ENCODE peak calls at places on chromosomes 7 and 10, in four cellular contexts. One of them, this sample, is unnamed.

GRCh38 chr10:130844264-130844761 is 467.2 kb downstream of the TCERG1L start:
- DNase-seq in IMR-90: no peak
- DNase-seq in tibial artery: no peak
- DNase-seq in HCT116: no peak
- DNase-seq in this sample: no peak

GRCh38 chr10:49049660-49050059 is 65.7 kb downstream of the VSTM4 start:
- DNase-seq in HCT116: no peak
- DNase-seq in tibial artery: no peak
- DNase-seq in IMR-90: no peak
- DNase-seq in this sample: no peak

GRCh38 chr7:104993217-104993857 is 20.7 kb upstream of the KMT2E start:
- DNase-seq in IMR-90: no peak
- DNase-seq in tibial artery: no peak
- DNase-seq in HCT116: no peak
- DNase-seq in this sample: no peak

GRCh38 chr7:11833431-11833830 is 1.4 kb upstream of the THSD7A start:
- DNase-seq in tibial artery: no peak
- DNase-seq in IMR-90: no peak
- DNase-seq in HCT116: no peak
- DNase-seq in this sample: no peak

GRCh38 chr7:13016633-13017324 is 329.3 kb downstream of the ARL4A start:
- DNase-seq in IMR-90: peak; percentile 55
- DNase-seq in tibial artery: no peak
- DNase-seq in HCT116: peak; percentile 71
- DNase-seq in this sample: peak; percentile 50

GRCh38 chr10:90394306-90394705 is 463.5 kb downstream of the HTR7 start:
- DNase-seq in tibial artery: no peak
- DNase-seq in IMR-90: no peak
- DNase-seq in HCT116: no peak
- DNase-seq in this sample: no peak

GRCh38 chr10:11225935-11226334 is 208.3 kb downstream of the CELF2 start:
- DNase-seq in IMR-90: no peak
- DNase-seq in tibial artery: no peak
- DNase-seq in HCT116: no peak
- DNase-seq in this sample: peak; percentile 23

GRCh38 chr7:127514499-127514898 is 70.9 kb downstream of the GCC1 start:
- DNase-seq in HCT116: peak; percentile 29
- DNase-seq in IMR-90: peak; percentile 39
- DNase-seq in tibial artery: no peak
- DNase-seq in this sample: peak; percentile 32

GRCh38 chr10:50360486-50360885 is 109.2 kb upstream of the ASAH2 start:
- DNase-seq in IMR-90: peak; percentile 62
- DNase-seq in tibial artery: no peak
- DNase-seq in HCT116: no peak
- DNase-seq in this sample: no peak

GRCh38 chr7:2760098-2760889 is 72.3 kb downstream of the AMZ1 start:
- DNase-seq in IMR-90: peak; percentile 54
- DNase-seq in HCT116: peak; percentile 43
- DNase-seq in tibial artery: peak; percentile 90
- DNase-seq in this sample: peak; percentile 97

GRCh38 chr10:99926925-99927718 is 82.6 kb downstream of the DNMBP start:
- DNase-seq in tibial artery: no peak
- DNase-seq in IMR-90: peak; percentile 66
- DNase-seq in HCT116: no peak
- DNase-seq in this sample: peak; percentile 73

GRCh38 chr7:79272938-79273337 is 180.5 kb downstream of the MAGI2 start:
- DNase-seq in tibial artery: no peak
- DNase-seq in HCT116: no peak
- DNase-seq in IMR-90: peak; percentile 70
- DNase-seq in this sample: no peak

GRCh38 chr7:155884225-155885161 is 72.2 kb upstream of the SHH start:
- DNase-seq in IMR-90: no peak
- DNase-seq in tibial artery: peak; percentile 53
- DNase-seq in HCT116: no peak
- DNase-seq in this sample: no peak

GRCh38 chr10:85420501-85421191 is 945.9 kb downstream of the GRID1 start:
- DNase-seq in HCT116: no peak
- DNase-seq in IMR-90: no peak
- DNase-seq in tibial artery: no peak
- DNase-seq in this sample: no peak

GRCh38 chr10:33484787-33485186 is 150.3 kb upstream of the NRP1 start:
- DNase-seq in IMR-90: peak; percentile 66
- DNase-seq in tibial artery: no peak
- DNase-seq in HCT116: no peak
- DNase-seq in this sample: no peak

GRCh38 chr7:139562491-139562890 is 39.0 kb downstream of the CLEC2L start:
- DNase-seq in tibial artery: no peak
- DNase-seq in IMR-90: no peak
- DNase-seq in HCT116: no peak
- DNase-seq in this sample: no peak

GRCh38 chr10:110364531-110364937 is 59.8 kb upstream of the SMNDC1 start:
- DNase-seq in IMR-90: no peak
- DNase-seq in tibial artery: peak; percentile 25
- DNase-seq in HCT116: peak; percentile 37
- DNase-seq in this sample: no peak

DNA sequence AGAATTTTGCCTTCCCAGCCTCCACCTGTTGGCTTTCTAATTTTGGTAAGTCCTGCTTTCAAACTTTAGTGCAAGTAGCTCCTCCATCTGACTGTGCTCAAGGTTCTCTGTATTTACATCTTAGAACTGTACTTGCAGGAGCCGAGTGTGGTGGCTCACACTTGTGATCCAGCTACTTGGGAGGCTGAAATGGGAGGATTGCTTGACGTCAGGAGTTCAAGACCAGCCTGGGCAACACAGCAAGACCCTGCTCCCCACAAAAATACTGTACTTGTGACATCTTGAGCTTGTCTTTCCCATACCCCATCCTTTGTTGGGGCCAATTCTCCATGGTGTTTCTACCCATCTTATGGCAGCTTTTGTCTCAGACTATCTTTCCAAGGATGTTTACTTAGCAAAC is 4.7 kb upstream of the VDAC2 start:
- DNase-seq in HCT116: no peak
- DNase-seq in tibial artery: peak; percentile 16
- DNase-seq in IMR-90: no peak
- DNase-seq in this sample: no peak
- H3K4me1 ChIP-seq in HCT116: peaks cover 65% of the 10 kb centered on the region
- H3K4me1 ChIP-seq in tibial artery: peaks cover 20% of the 10 kb centered on the region
- H3K4me1 ChIP-seq in IMR-90: peaks cover 21% of the 10 kb centered on the region
- H3K4me1 ChIP-seq in this sample: peaks cover 2% of the 10 kb centered on the region

DNA sequence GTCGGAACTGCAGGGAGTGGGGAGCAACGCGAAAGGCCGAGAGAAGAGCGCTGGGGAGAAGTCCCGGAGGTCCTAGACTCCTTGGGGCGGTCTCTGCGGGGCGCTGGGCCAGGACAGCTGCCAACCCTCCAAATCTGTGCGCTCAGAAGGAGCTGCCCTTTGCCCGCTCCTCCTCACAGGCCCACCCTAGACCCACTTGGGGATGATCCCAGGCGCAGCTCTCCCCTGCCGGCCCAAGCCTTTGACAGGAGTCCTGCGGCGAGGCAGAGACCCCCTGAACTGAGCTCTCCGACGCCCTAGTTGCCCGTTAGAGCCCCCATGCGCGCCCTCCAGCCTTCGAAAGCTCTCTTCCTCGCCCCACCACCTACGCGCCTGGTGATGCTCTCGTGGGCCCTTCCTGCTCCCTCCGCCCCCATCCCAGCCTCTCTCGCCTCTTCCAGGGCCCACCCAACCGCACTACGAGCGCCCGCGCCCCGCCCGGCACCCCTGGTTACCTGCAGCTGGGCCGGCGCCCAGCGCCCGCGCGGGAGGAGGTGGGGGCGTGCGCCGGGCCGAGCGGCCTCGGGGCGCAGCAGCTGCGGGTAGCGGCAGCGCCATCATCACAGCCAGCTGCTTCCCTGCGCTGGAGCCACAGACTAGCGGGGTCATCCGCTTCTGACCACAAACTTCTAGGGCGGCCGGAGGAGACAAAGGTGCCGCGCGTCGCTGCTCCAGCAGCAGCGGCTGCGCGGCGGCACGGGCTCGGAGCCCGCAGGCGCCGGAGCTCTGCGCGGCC is 353.4 kb downstream of the DNAJB6 start:
- DNase-seq in tibial artery: peak; percentile 44
- DNase-seq in IMR-90: no peak
- DNase-seq in HCT116: no peak
- DNase-seq in this sample: no peak
- H3K27me3 ChIP-seq in tibial artery: no peaks in the 10 kb centered on the region
- H3K27me3 ChIP-seq in IMR-90: peaks cover 26% of the 10 kb centered on the region
- H3K27me3 ChIP-seq in HCT116: no peaks in the 10 kb centered on the region
- H3K27me3 ChIP-seq in this sample: peaks cover 44% of the 10 kb centered on the region

GRCh38 chr10:57249615-57250281 is 888.7 kb upstream of the ZWINT start:
- DNase-seq in IMR-90: no peak
- DNase-seq in HCT116: no peak
- DNase-seq in tibial artery: no peak
- DNase-seq in this sample: no peak

GRCh38 chr10:57247271-57247670 is 886.2 kb upstream of the ZWINT start:
- DNase-seq in HCT116: no peak
- DNase-seq in tibial artery: no peak
- DNase-seq in IMR-90: no peak
- DNase-seq in this sample: no peak
- H3K4me3 ChIP-seq in HCT116: no peak overlapping the region
- H3K4me3 ChIP-seq in tibial artery: no peak overlapping the region
- H3K4me3 ChIP-seq in IMR-90: no peak overlapping the region
- H3K4me3 ChIP-seq in this sample: no peak overlapping the region

GRCh38 chr7:28808786-28809533 is 149.2 kb downstream of the TRIL start:
- DNase-seq in tibial artery: no peak
- DNase-seq in HCT116: no peak
- DNase-seq in IMR-90: peak; percentile 69
- DNase-seq in this sample: no peak

GRCh38 chr7:28812641-28813040 is 145.5 kb downstream of the TRIL start:
- DNase-seq in IMR-90: no peak
- DNase-seq in HCT116: no peak
- DNase-seq in tibial artery: no peak
- DNase-seq in this sample: no peak

GRCh38 chr7:28811003-28811402 is 147.1 kb downstream of the TRIL start:
- DNase-seq in IMR-90: peak; percentile 38
- DNase-seq in HCT116: no peak
- DNase-seq in tibial artery: no peak
- DNase-seq in this sample: no peak

GRCh38 chr7:28813238-28813962 is 144.7 kb downstream of the TRIL start:
- DNase-seq in HCT116: no peak
- DNase-seq in tibial artery: no peak
- DNase-seq in IMR-90: no peak
- DNase-seq in this sample: no peak

GRCh38 chr7:28811990-28812389 is 146.1 kb downstream of the TRIL start:
- DNase-seq in HCT116: no peak
- DNase-seq in IMR-90: no peak
- DNase-seq in tibial artery: no peak
- DNase-seq in this sample: no peak
- H3K4me1 ChIP-seq in HCT116: no peaks in the 10 kb centered on the region
- H3K4me1 ChIP-seq in IMR-90: peaks cover 8% of the 10 kb centered on the region
- H3K4me1 ChIP-seq in tibial artery: peaks cover 43% of the 10 kb centered on the region
- H3K4me1 ChIP-seq in this sample: no peaks in the 10 kb centered on the region

DNA sequence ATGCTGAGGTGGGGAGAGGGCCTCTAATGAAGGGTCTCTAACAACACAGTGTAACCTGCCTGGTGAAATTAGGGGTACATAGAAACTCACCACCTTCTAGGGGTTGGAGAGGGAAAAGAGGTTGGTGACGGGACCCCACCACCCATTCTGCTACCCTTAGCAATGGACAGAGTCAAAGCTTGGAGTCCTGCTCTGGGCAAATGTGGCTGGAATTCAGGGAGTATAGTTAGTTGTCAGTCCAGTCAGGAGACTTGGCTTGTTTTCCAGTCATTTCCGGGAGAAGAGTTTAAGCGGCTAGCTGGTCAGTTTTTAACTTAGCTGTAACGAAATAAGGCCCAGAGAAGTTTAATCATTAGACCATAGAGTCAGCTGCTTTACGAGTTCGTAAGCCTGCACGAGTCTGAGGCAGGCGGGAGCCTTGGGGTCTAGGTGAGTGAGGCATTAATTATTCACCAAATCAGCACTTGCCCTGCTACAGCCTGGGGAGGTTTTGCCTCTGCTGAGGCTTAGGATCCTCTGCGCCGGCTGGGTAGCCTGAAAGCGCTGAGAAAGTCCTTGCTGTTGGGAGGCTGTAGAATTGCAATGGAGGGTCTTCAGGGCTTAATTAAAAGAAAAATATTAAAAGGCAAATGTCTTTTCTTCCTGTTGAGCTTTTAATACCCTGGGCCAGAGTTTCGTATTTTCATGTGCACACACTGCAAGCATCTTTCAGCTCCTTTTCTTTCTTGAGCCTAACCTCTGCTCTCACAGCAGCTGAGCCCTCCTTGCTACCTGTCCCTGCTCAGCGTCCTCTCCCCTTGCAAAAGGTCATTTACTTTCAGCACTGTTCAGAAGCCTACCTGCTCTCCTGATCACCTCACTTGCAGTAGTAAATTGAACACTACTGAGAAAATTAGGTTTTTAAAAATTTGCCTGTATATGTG is 1.5 kb upstream of the LAMB1 start:
- DNase-seq in IMR-90: peak; percentile 70
- DNase-seq in HCT116: no peak
- DNase-seq in tibial artery: no peak
- DNase-seq in this sample: peak; percentile 59
- H3K27me3 ChIP-seq in IMR-90: no peaks in the 10 kb centered on the region
- H3K27me3 ChIP-seq in HCT116: no peaks in the 10 kb centered on the region
- H3K27me3 ChIP-seq in tibial artery: no peaks in the 10 kb centered on the region
- H3K27me3 ChIP-seq in this sample: no peaks in the 10 kb centered on the region